ENCODE peak calls at places on chromosomes 13 and 19, in seven cellular contexts. A, T, U, V, C, Z and G are unnamed samples.

GRCh38 chr19:55593096-55593772 is 6.1 kb downstream of the FIZ1 start:
- DNase-seq in A (no peak), T (no peak), U (no peak), V (no peak), C (no peak), Z (no peak), G (no peak)

GRCh38 chr19:27794444-27795042 is 1418.4 kb downstream of the UQCRFS1 start:
- DNase-seq in A (peak; percentile 50), T (no peak), U (no peak), V (peak; percentile 6), C (no peak), Z (peak; percentile 50), G (peak; percentile 34)

GRCh38 chr13:105446197-105446596 is 1089.3 kb downstream of the EFNB2 start:
- DNase-seq in A (no peak), T (no peak), U (no peak), V (no peak), C (no peak), Z (peak; percentile 26), G (no peak)

GRCh38 chr19:47353307-47353712 is 4.2 kb downstream of the DHX34 start:
- DNase-seq in A (no peak), T (no peak), U (no peak), V (no peak), C (no peak), Z (no peak), G (no peak)

GRCh38 chr13:93224545-93224944 is 2.1 kb upstream of the GPC6 start:
- DNase-seq in A (peak; percentile 35), T (no peak), U (no peak), V (peak; percentile 22), C (no peak), Z (no peak), G (peak; percentile 63)

GRCh38 chr13:54373211-54373610 is 1344.6 kb downstream of the OLFM4 start:
- DNase-seq in A (no peak), T (no peak), U (no peak), V (no peak), C (no peak), Z (no peak), G (no peak)

GRCh38 chr13:97953376-97953970 is at the start of gene IPO5:
- DNase-seq in A (no peak), T (no peak), U (no peak), V (no peak), C (no peak), Z (peak; percentile 71), G (peak; percentile 12)

GRCh38 chr19:40609561-40610395 is 8.6 kb downstream of the LTBP4 start:
- DNase-seq in A (no peak), T (peak; percentile 97), U (no peak), V (no peak), C (peak; percentile 87), Z (peak; percentile 79), G (peak; percentile 84)

GRCh38 chr13:27053902-27054595 is 117.6 kb downstream of the USP12 start:
- DNase-seq in A (peak; percentile 69), T (no peak), U (peak; percentile 43), V (peak; percentile 91), C (no peak), Z (peak; percentile 82), G (peak; percentile 37)

GRCh38 chr13:99527346-99527745 is 26.1 kb downstream of the TM9SF2 start:
- DNase-seq in A (no peak), T (no peak), U (no peak), V (no peak), C (no peak), Z (no peak), G (no peak)

GRCh38 chr19:14347999-14348889 is 33.0 kb upstream of the ADGRE5 start:
- DNase-seq in A (peak; percentile 59), T (peak; percentile 84), U (no peak), V (peak; percentile 75), C (peak; percentile 60), Z (peak; percentile 45), G (peak; percentile 49)

GRCh38 chr19:4369109-4369887 is 25.9 kb downstream of the MPND start:
- DNase-seq in A (no peak), T (peak; percentile 89), U (no peak), V (no peak), C (peak; percentile 52), Z (no peak), G (peak; percentile 41)

GRCh38 chr13:112062619-112063308 is 4.2 kb upstream of the SOX1 start:
- DNase-seq in A (no peak), T (no peak), U (no peak), V (no peak), C (no peak), Z (no peak), G (no peak)

GRCh38 chr13:80313668-80314278 is 27.2 kb downstream of the SPRY2 start:
- DNase-seq in A (no peak), T (no peak), U (no peak), V (peak; percentile 68), C (no peak), Z (no peak), G (no peak)

GRCh38 chr19:18790566-18791314 is at the start of gene COMP:
- DNase-seq in A (no peak), T (no peak), U (no peak), V (no peak), C (no peak), Z (no peak), G (no peak)

GRCh38 chr13:113151745-113152707 is 6.4 kb upstream of the PROZ start:
- DNase-seq in A (peak; percentile 41), T (no peak), U (peak; percentile 24), V (peak; percentile 3), C (peak; percentile 41), Z (peak; percentile 43), G (peak; percentile 60)

GRCh38 chr19:408441-409005 is 424 bp downstream of the C2CD4C start:
- DNase-seq in A (no peak), T (peak; percentile 59), U (no peak), V (no peak), C (no peak), Z (no peak), G (no peak)

GRCh38 chr19:8302357-8302691 is 5.8 kb downstream of the CD320 start:
- DNase-seq in A (no peak), T (peak; percentile 66), U (no peak), V (no peak), C (peak; percentile 50), Z (peak; percentile 29), G (no peak)

GRCh38 chr19:42255766-42256750 is 1.1 kb upstream of the ERF start:
- DNase-seq in A (peak; percentile 78), T (peak; percentile 73), U (no peak), V (peak; percentile 32), C (no peak), Z (peak; percentile 71), G (peak; percentile 68)

GRCh38 chr19:30171138-30171635 is 201.0 kb upstream of the ZNF536 start:
- DNase-seq in A (no peak), T (no peak), U (no peak), V (no peak), C (no peak), Z (no peak), G (no peak)

GRCh38 chr13:29515372-29515771 is 80.1 kb downstream of the SLC7A1 start:
- DNase-seq in A (no peak), T (no peak), U (no peak), V (no peak), C (no peak), Z (no peak), G (no peak)

GRCh38 chr19:47284324-47284899 is 9.7 kb downstream of the INAFM1 start:
- DNase-seq in A (peak; percentile 81), T (no peak), U (peak; percentile 33), V (peak; percentile 71), C (no peak), Z (peak; percentile 75), G (peak; percentile 65)

GRCh38 chr13:51999525-51999924 is 11.7 kb downstream of the ATP7B start:
- DNase-seq in A (no peak), T (no peak), U (no peak), V (peak; percentile 38), C (peak; percentile 44), Z (no peak), G (no peak)

GRCh38 chr19:49059056-49059455 is 1.5 kb upstream of the CGB7 start:
- DNase-seq in A (no peak), T (no peak), U (no peak), V (no peak), C (no peak), Z (no peak), G (no peak)

GRCh38 chr19:50980203-50980602 is 3.5 kb downstream of the KLK7 start:
- DNase-seq in A (no peak), T (no peak), U (no peak), V (no peak), C (no peak), Z (no peak), G (no peak)

GRCh38 chr19:50384685-50385535 is 763 bp downstream of the POLD1 start:
- DNase-seq in A (peak; percentile 18), T (peak; percentile 67), U (no peak), V (peak; percentile 54), C (no peak), Z (peak; percentile 25), G (peak; percentile 16)

GRCh38 chr19:44753932-44754742 is 5.6 kb downstream of the BCL3 start:
- DNase-seq in A (peak; percentile 90), T (peak; percentile 98), U (no peak), V (peak; percentile 74), C (peak; percentile 96), Z (peak; percentile 89), G (peak; percentile 93)

GRCh38 chr13:109385161-109385560 is 401.2 kb downstream of the IRS2 start:
- DNase-seq in A (peak; percentile 8), T (no peak), U (no peak), V (no peak), C (no peak), Z (peak; percentile 44), G (peak; percentile 44)

GRCh38 chr13:37540228-37540627 is 58.3 kb downstream of the POSTN start:
- DNase-seq in A (no peak), T (no peak), U (peak; percentile 75), V (no peak), C (no peak), Z (peak; percentile 88), G (peak; percentile 62)

GRCh38 chr13:101916108-101916757 is 463.8 kb downstream of the ITGBL1 start:
- DNase-seq in A (peak; percentile 2), T (peak; percentile 64), U (no peak), V (no peak), C (peak; percentile 17), Z (peak; percentile 17), G (peak; percentile 13)
- H3K4me3 ChIP-seq in A (no peak overlapping the region), T (peak overlapping the region; percentile 21), U (no peak overlapping the region), V (no peak overlapping the region), C (peak overlapping the region; percentile 38), Z (no peak overlapping the region), G (no peak overlapping the region)

DNA sequence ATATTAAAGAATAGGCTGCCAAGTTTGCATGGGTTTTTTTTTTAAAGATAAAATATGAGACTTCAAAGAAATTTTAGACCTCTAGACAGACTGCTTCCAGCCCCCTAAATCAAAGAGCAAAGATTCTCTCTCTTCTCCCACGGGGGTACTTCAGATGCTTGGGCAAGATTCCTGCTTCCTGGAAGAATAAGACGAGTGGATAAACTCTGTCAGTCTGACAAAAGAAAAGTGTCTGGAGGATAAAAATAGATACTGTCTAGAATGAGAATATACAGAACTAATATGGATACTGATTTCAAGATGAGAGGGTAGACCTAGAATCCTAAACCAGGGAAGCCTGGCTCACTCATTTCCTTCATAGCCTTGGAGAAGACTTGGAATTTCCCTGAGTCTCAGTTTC is 435.1 kb downstream of the FOXO1 start:
- DNase-seq in A (no peak), T (no peak), U (no peak), V (no peak), C (no peak), Z (no peak), G (peak; percentile 60)
- TF ChIP-seq CTCF in A (no peak), T (no peak), U (no peak), V (no peak), C (no peak), Z (no peak), G (no peak)

GRCh38 chr13:34751044-34751443 is 191.0 kb upstream of the NBEA start:
- DNase-seq in A (no peak), T (no peak), U (no peak), V (no peak), C (no peak), Z (no peak), G (no peak)
- H3K4me3 ChIP-seq in A (no peak overlapping the region), T (no peak overlapping the region), U (no peak overlapping the region), V (no peak overlapping the region), C (no peak overlapping the region), Z (no peak overlapping the region), G (no peak overlapping the region)

GRCh38 chr19:38704488-38705026 is 39.7 kb downstream of the CAPN12 start:
- DNase-seq in A (no peak), T (no peak), U (no peak), V (no peak), C (no peak), Z (no peak), G (no peak)
- TF ChIP-seq CTCF in A (no peak), T (no peak), U (no peak), V (no peak), C (no peak), Z (no peak), G (no peak)